ENCODE peak calls at places on chromosomes 4 and X, in six cellular contexts. L, K, I, Z, S and F are unnamed samples. For H3K4me1, the result is how much of the 10 kb centered on the place peaks cover.

GRCh38 chr4:131426023-131426758 is 1722.9 kb upstream of the PCDH10 start:
- DNase-seq in L (no peak), K (no peak), I (no peak), Z (no peak), S (no peak), F (no peak)

GRCh38 chrX:24306430-24306829 is 7.4 kb downstream of the SUPT20HL2 start:
- DNase-seq in L (peak), K (no peak), I (peak), Z (no peak), S (no peak), F (no peak)

GRCh38 chr4:176791591-176792347 is 953 bp downstream of the VEGFC start:
- DNase-seq in L (peak), K (peak), I (peak), Z (peak), S (no peak), F (peak)

GRCh38 chr4:17115546-17115945 is 217.1 kb upstream of the LDB2 start:
- DNase-seq in L (peak), K (no peak), I (peak), Z (peak), S (no peak), F (no peak)

GRCh38 chrX:31021537-31021936 is 50.3 kb downstream of the FTHL17 start:
- DNase-seq in L (no peak), K (no peak), I (no peak), Z (no peak), S (no peak), F (no peak)

GRCh38 chr4:169272265-169272886 is 1.6 kb upstream of the SH3RF1 start:
- DNase-seq in L (no peak), K (peak), I (no peak), Z (peak), S (no peak), F (no peak)

GRCh38 chr4:153792007-153792892 is 3.4 kb upstream of the SFRP2 start:
- DNase-seq in L (peak), K (no peak), I (peak), Z (peak), S (peak), F (peak)

GRCh38 chr4:59759082-59759825 is 1440.9 kb upstream of the ADGRL3 start:
- DNase-seq in L (peak), K (no peak), I (peak), Z (no peak), S (no peak), F (no peak)

GRCh38 chrX:53282313-53282712 is 929 bp upstream of the IQSEC2 start:
- DNase-seq in L (no peak), K (no peak), I (no peak), Z (no peak), S (no peak), F (no peak)

GRCh38 chrX:71098302-71098701 is 2.7 kb downstream of the FOXO4 start:
- DNase-seq in L (no peak), K (peak), I (peak), Z (peak), S (no peak), F (no peak)

GRCh38 chr4:85968945-85969830 is 390.7 kb downstream of the MAPK10 start:
- DNase-seq in L (no peak), K (peak), I (peak), Z (peak), S (no peak), F (peak)

GRCh38 chrX:4710618-4711433 is 997.4 kb upstream of the PRKX start:
- DNase-seq in L (peak), K (no peak), I (peak), Z (no peak), S (no peak), F (no peak)

GRCh38 chr4:100414016-100414790 is 103.6 kb downstream of the EMCN start:
- DNase-seq in L (no peak), K (peak), I (peak), Z (no peak), S (no peak), F (no peak)

GRCh38 chr4:166146806-166147540 is 273.9 kb downstream of the TLL1 start:
- DNase-seq in L (no peak), K (no peak), I (no peak), Z (no peak), S (no peak), F (no peak)

GRCh38 chrX:138847930-138848329 is 136.4 kb upstream of the FGF13 start:
- DNase-seq in L (no peak), K (no peak), I (peak), Z (peak), S (no peak), F (no peak)

GRCh38 chrX:25049971-25050370 is 34.2 kb upstream of the ARX start:
- DNase-seq in L (no peak), K (no peak), I (no peak), Z (no peak), S (no peak), F (no peak)

GRCh38 chr4:7829687-7830580 is 109.7 kb downstream of the AFAP1 start:
- DNase-seq in L (no peak), K (no peak), I (no peak), Z (no peak), S (no peak), F (no peak)
- H3K4me1 ChIP-seq in L (under half), K (under half), I (under half), Z (under half), S (under half), F (under half)

GRCh38 chr4:148023782-148024181 is 291.9 kb downstream of the ARHGAP10 start:
- DNase-seq in L (no peak), K (no peak), I (no peak), Z (no peak), S (no peak), F (no peak)
- H3K23ac ChIP-seq in L (no peak), K (no peak), I (no peak), Z (no peak), S (no peak), F (no peak)

GRCh38 chr4:25813705-25814104 is 49.1 kb downstream of the SEL1L3 start:
- DNase-seq in L (no peak), K (peak), I (peak), Z (peak), S (no peak), F (peak)
- H2BK15ac ChIP-seq in L (no peak), K (peak), I (no peak), Z (no peak), S (no peak), F (no peak)

GRCh38 chr4:37693030-37693429 is 6.9 kb upstream of the RELL1 start:
- DNase-seq in L (no peak), K (no peak), I (no peak), Z (no peak), S (no peak), F (no peak)
- H3K4me1 ChIP-seq in L (under half), K (under half), I (under half), Z (under half), S (under half), F (under half)

GRCh38 chr4:88027611-88028608 is 20.5 kb downstream of the PKD2 start:
- DNase-seq in L (no peak), K (peak), I (no peak), Z (peak), S (no peak), F (no peak)

GRCh38 chr4:88028961-88029360 is 21.5 kb downstream of the PKD2 start:
- DNase-seq in L (no peak), K (no peak), I (no peak), Z (no peak), S (no peak), F (no peak)

GRCh38 chr4:88033309-88033708 is 25.9 kb downstream of the PKD2 start:
- DNase-seq in L (no peak), K (peak), I (peak), Z (peak), S (no peak), F (peak)

GRCh38 chr4:88029556-88029955 is 22.1 kb downstream of the PKD2 start:
- DNase-seq in L (no peak), K (peak), I (no peak), Z (no peak), S (no peak), F (no peak)

DNA sequence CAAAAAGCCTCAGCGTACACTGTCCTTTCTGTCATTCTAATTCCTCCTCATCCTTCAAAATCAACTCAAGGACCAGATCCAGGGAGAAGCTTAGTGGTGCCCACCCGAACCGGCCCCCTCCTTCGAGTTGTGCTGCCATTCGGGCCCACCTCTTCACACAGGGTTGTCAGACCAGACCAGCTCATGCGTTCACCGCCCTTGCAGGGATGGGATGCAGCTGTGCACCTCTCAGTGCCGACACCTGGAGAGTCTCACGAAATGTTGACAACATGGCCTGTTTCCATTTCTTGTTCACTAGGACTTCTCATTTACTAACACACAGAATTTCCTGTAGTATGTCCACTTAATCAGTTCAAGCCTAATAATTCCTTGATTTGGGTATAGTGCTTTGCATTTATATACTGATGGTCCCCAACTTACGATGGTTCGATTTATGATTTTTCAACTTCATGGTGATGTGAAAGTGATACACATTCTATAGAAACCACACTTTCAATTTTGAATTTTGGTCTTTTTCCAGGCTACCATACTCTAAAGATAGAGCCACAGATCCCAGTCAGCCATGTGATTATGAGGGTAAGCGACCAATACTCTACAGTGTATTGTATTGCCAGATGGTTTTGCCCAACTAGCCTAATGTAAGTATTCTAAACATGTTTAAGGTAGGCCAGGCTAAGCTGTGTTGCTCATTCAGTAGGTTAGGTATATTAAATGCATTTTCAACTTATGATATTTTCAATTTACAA is 23.3 kb downstream of the PKD2 start:
- DNase-seq in L (no peak), K (no peak), I (no peak), Z (no peak), S (no peak), F (no peak)
- H3K23ac ChIP-seq in L (no peak), K (no peak), I (no peak), Z (no peak), S (no peak), F (no peak)

DNA sequence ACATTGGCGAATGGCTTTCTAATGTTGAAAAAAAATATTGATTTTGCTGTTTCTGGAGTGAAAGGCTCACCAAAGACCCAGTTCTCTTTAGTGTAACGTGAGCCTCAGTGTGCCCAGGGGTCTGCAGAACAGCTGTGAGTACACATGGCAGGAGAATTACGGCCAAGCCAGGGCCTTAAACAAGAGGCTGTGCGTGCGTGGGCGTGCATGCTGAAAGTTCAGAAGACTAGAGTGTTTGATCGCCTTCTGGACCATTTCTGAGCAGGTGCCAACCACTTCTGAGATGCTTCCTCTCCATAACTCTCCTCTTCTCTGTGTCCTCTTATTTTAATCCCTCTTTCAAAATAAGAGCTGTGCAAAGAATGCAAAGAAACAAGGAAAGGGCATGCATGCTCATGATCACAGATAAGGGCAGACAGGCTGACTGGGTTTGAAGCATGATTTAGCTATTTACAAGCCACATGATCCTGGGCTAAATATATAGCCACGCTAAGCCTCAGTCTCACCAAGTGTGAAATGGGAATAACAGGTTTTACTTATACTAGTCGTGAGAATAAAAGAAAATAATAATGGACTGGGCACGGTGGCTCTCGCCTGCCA is 9.9 kb downstream of the PHEX start:
- DNase-seq in L (no peak), K (no peak), I (no peak), Z (no peak), S (no peak), F (no peak)
- H2BK15ac ChIP-seq in L (no peak), K (no peak), I (no peak), Z (no peak), S (no peak), F (no peak)

DNA sequence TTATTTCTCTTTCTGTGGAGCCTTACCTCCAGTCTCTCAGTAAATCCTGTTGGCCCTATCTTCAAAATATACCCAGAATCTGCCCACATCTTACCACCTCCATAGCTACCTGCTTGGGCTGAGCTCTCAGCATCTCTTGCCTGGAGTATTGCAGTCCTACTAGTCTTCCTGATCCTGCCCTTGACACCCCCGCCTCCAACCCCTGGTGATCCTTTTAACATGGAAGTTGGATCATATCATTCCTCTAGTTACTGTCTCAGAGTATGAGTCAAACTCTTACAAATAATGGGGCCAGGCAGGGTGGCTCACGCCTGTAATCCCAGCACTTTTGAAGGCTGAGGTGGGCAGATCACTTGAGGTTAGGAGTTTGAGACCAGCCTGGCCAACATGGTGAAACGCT is 43.1 kb upstream of the SETD7 start:
- DNase-seq in L (no peak), K (no peak), I (peak), Z (no peak), S (no peak), F (no peak)
- H3K4me1 ChIP-seq in L (under half), K (under half), I (under half), Z (under half), S (under half), F (under half)